ENCODE peak calls at places on chromosome 16, in ten cellular contexts. One of them, this sample, is unnamed.

GRCh38 chr16:75550211-75550662 is 5.8 kb downstream of the TMEM231 start:
- DNase-seq in adrenal gland: peak; percentile 22
- DNase-seq in astrocyte: peak; percentile 47
- DNase-seq in heart left ventricle: peak; percentile 71
- DNase-seq in MM.1S: peak; percentile 39
- DNase-seq in fibroblast of lung: peak; percentile 55
- DNase-seq in OCI-LY7: peak; percentile 54
- DNase-seq in testis: peak; percentile 59
- DNase-seq in lung: peak; percentile 34
- DNase-seq in suprapubic skin: no peak
- DNase-seq in this sample: peak; percentile 63

GRCh38 chr16:65524997-65525396 is 403.1 kb upstream of the CDH11 start:
- DNase-seq in adrenal gland: no peak
- DNase-seq in astrocyte: peak; percentile 100
- DNase-seq in heart left ventricle: peak; percentile 61
- DNase-seq in MM.1S: no peak
- DNase-seq in fibroblast of lung: peak; percentile 100
- DNase-seq in OCI-LY7: no peak
- DNase-seq in testis: peak; percentile 25
- DNase-seq in lung: no peak
- DNase-seq in suprapubic skin: no peak
- DNase-seq in this sample: peak; percentile 98

GRCh38 chr16:29308644-29309546 is 97.6 kb downstream of the NPIPB11 start:
- DNase-seq in adrenal gland: no peak
- DNase-seq in astrocyte: no peak
- DNase-seq in heart left ventricle: no peak
- DNase-seq in MM.1S: no peak
- DNase-seq in fibroblast of lung: no peak
- DNase-seq in OCI-LY7: no peak
- DNase-seq in testis: no peak
- DNase-seq in lung: no peak
- DNase-seq in suprapubic skin: no peak
- DNase-seq in this sample: no peak

GRCh38 chr16:52547001-52547833 is at the start of gene TOX3:
- DNase-seq in adrenal gland: no peak
- DNase-seq in astrocyte: no peak
- DNase-seq in heart left ventricle: no peak
- DNase-seq in MM.1S: no peak
- DNase-seq in fibroblast of lung: no peak
- DNase-seq in OCI-LY7: no peak
- DNase-seq in testis: no peak
- DNase-seq in lung: no peak
- DNase-seq in suprapubic skin: no peak
- DNase-seq in this sample: no peak

GRCh38 chr16:5502944-5503343 is 405.3 kb upstream of the EEF2KMT start:
- DNase-seq in adrenal gland: no peak
- DNase-seq in astrocyte: no peak
- DNase-seq in heart left ventricle: no peak
- DNase-seq in MM.1S: no peak
- DNase-seq in fibroblast of lung: no peak
- DNase-seq in OCI-LY7: no peak
- DNase-seq in testis: no peak
- DNase-seq in lung: no peak
- DNase-seq in suprapubic skin: no peak
- DNase-seq in this sample: no peak

GRCh38 chr16:872436-873242 is 72.1 kb upstream of the GNG13 start:
- DNase-seq in adrenal gland: no peak
- DNase-seq in astrocyte: no peak
- DNase-seq in heart left ventricle: peak; percentile 15
- DNase-seq in MM.1S: no peak
- DNase-seq in fibroblast of lung: no peak
- DNase-seq in OCI-LY7: no peak
- DNase-seq in testis: no peak
- DNase-seq in lung: no peak
- DNase-seq in suprapubic skin: no peak
- DNase-seq in this sample: no peak

GRCh38 chr16:67006930-67007658 is 18.7 kb downstream of the CES4A start:
- DNase-seq in adrenal gland: no peak
- DNase-seq in astrocyte: no peak
- DNase-seq in heart left ventricle: no peak
- DNase-seq in MM.1S: no peak
- DNase-seq in fibroblast of lung: peak; percentile 28
- DNase-seq in OCI-LY7: no peak
- DNase-seq in testis: no peak
- DNase-seq in lung: no peak
- DNase-seq in suprapubic skin: no peak
- DNase-seq in this sample: peak; percentile 10

GRCh38 chr16:77660311-77660710 is 62.0 kb upstream of the NUDT7 start:
- DNase-seq in adrenal gland: no peak
- DNase-seq in astrocyte: peak; percentile 41
- DNase-seq in heart left ventricle: no peak
- DNase-seq in MM.1S: no peak
- DNase-seq in fibroblast of lung: peak; percentile 52
- DNase-seq in OCI-LY7: no peak
- DNase-seq in testis: no peak
- DNase-seq in lung: no peak
- DNase-seq in suprapubic skin: no peak
- DNase-seq in this sample: peak; percentile 40

GRCh38 chr16:22267764-22268163 is 29.4 kb upstream of the POLR3E start:
- DNase-seq in adrenal gland: no peak
- DNase-seq in astrocyte: no peak
- DNase-seq in heart left ventricle: no peak
- DNase-seq in MM.1S: no peak
- DNase-seq in fibroblast of lung: no peak
- DNase-seq in OCI-LY7: no peak
- DNase-seq in testis: no peak
- DNase-seq in lung: no peak
- DNase-seq in suprapubic skin: no peak
- DNase-seq in this sample: no peak

GRCh38 chr16:67283826-67284555 is 4.7 kb downstream of the PLEKHG4 start:
- DNase-seq in adrenal gland: no peak
- DNase-seq in astrocyte: no peak
- DNase-seq in heart left ventricle: no peak
- DNase-seq in MM.1S: no peak
- DNase-seq in fibroblast of lung: no peak
- DNase-seq in OCI-LY7: no peak
- DNase-seq in testis: no peak
- DNase-seq in lung: no peak
- DNase-seq in suprapubic skin: no peak
- DNase-seq in this sample: no peak

GRCh38 chr16:19291459-19291858 is 5.9 kb downstream of the CLEC19A start:
- DNase-seq in adrenal gland: peak; percentile 27
- DNase-seq in astrocyte: peak; percentile 4
- DNase-seq in heart left ventricle: no peak
- DNase-seq in MM.1S: no peak
- DNase-seq in fibroblast of lung: peak; percentile 11
- DNase-seq in OCI-LY7: no peak
- DNase-seq in testis: no peak
- DNase-seq in lung: no peak
- DNase-seq in suprapubic skin: no peak
- DNase-seq in this sample: no peak

GRCh38 chr16:83002351-83003334 is 375.9 kb downstream of the CDH13 start:
- DNase-seq in adrenal gland: peak; percentile 11
- DNase-seq in astrocyte: peak; percentile 56
- DNase-seq in heart left ventricle: no peak
- DNase-seq in MM.1S: no peak
- DNase-seq in fibroblast of lung: peak; percentile 65
- DNase-seq in OCI-LY7: no peak
- DNase-seq in testis: no peak
- DNase-seq in lung: no peak
- DNase-seq in suprapubic skin: no peak
- DNase-seq in this sample: no peak

GRCh38 chr16:31198207-31198882 is 4.2 kb downstream of the PYCARD start:
- DNase-seq in adrenal gland: no peak
- DNase-seq in astrocyte: no peak
- DNase-seq in heart left ventricle: no peak
- DNase-seq in MM.1S: no peak
- DNase-seq in fibroblast of lung: no peak
- DNase-seq in OCI-LY7: no peak
- DNase-seq in testis: no peak
- DNase-seq in lung: no peak
- DNase-seq in suprapubic skin: no peak
- DNase-seq in this sample: no peak

GRCh38 chr16:54934536-54935410 is 4.1 kb downstream of the IRX5 start:
- DNase-seq in adrenal gland: no peak
- DNase-seq in astrocyte: peak; percentile 46
- DNase-seq in heart left ventricle: peak; percentile 35
- DNase-seq in MM.1S: no peak
- DNase-seq in fibroblast of lung: peak; percentile 62
- DNase-seq in OCI-LY7: no peak
- DNase-seq in testis: no peak
- DNase-seq in lung: peak; percentile 66
- DNase-seq in suprapubic skin: no peak
- DNase-seq in this sample: no peak

GRCh38 chr16:73616186-73616585 is 568.3 kb upstream of the ZFHX3 start:
- DNase-seq in adrenal gland: no peak
- DNase-seq in astrocyte: no peak
- DNase-seq in heart left ventricle: no peak
- DNase-seq in MM.1S: peak; percentile 22
- DNase-seq in fibroblast of lung: no peak
- DNase-seq in OCI-LY7: peak; percentile 6
- DNase-seq in testis: peak; percentile 22
- DNase-seq in lung: no peak
- DNase-seq in suprapubic skin: no peak
- DNase-seq in this sample: no peak

GRCh38 chr16:84348386-84348785 is 20.0 kb upstream of the ATP2C2 start:
- DNase-seq in adrenal gland: peak; percentile 36
- DNase-seq in astrocyte: no peak
- DNase-seq in heart left ventricle: no peak
- DNase-seq in MM.1S: no peak
- DNase-seq in fibroblast of lung: no peak
- DNase-seq in OCI-LY7: no peak
- DNase-seq in testis: peak; percentile 80
- DNase-seq in lung: no peak
- DNase-seq in suprapubic skin: no peak
- DNase-seq in this sample: no peak

GRCh38 chr16:46899443-46900143 is 15.4 kb downstream of the GPT2 start:
- DNase-seq in adrenal gland: no peak
- DNase-seq in astrocyte: no peak
- DNase-seq in heart left ventricle: no peak
- DNase-seq in MM.1S: no peak
- DNase-seq in fibroblast of lung: no peak
- DNase-seq in OCI-LY7: no peak
- DNase-seq in testis: no peak
- DNase-seq in lung: no peak
- DNase-seq in suprapubic skin: no peak
- DNase-seq in this sample: peak; percentile 19

GRCh38 chr16:79347176-79347715 is 253.3 kb downstream of the MAF start:
- DNase-seq in adrenal gland: no peak
- DNase-seq in astrocyte: no peak
- DNase-seq in heart left ventricle: no peak
- DNase-seq in MM.1S: no peak
- DNase-seq in fibroblast of lung: no peak
- DNase-seq in OCI-LY7: no peak
- DNase-seq in testis: no peak
- DNase-seq in lung: no peak
- DNase-seq in suprapubic skin: no peak
- DNase-seq in this sample: no peak

DNA sequence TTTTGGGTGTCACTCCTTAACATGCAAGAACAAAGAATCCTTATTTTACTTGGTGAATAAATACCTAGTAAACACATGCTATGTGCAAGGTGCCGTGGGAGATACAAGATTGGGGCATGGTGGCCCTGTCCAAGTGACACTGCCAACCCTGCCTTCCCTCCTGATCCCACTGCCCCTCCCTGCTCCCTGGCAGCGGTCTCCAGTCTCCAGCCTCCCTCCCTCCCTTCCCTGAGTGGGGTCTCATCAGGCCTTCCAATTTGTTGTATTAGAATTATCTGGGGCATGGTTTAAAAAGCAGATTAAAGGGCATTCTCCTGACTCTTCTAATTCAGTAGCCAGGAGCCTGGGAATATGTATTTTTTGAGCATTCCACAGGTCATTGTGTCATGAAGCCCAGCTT is 12.5 kb upstream of the TMED6 start:
- DNase-seq in adrenal gland: no peak
- DNase-seq in astrocyte: no peak
- DNase-seq in heart left ventricle: no peak
- DNase-seq in MM.1S: no peak
- DNase-seq in fibroblast of lung: no peak
- DNase-seq in OCI-LY7: no peak
- DNase-seq in testis: no peak
- DNase-seq in lung: no peak
- DNase-seq in suprapubic skin: no peak
- DNase-seq in this sample: no peak
- H3K36me3 ChIP-seq in adrenal gland: no peaks in the 10 kb centered on the region
- H3K36me3 ChIP-seq in astrocyte: peaks cover 39% of the 10 kb centered on the region
- H3K36me3 ChIP-seq in heart left ventricle: no peaks in the 10 kb centered on the region
- H3K36me3 ChIP-seq in MM.1S: peaks cover 3% of the 10 kb centered on the region
- H3K36me3 ChIP-seq in fibroblast of lung: peaks cover 14% of the 10 kb centered on the region
- H3K36me3 ChIP-seq in OCI-LY7: peaks cover 92% of the 10 kb centered on the region
- H3K36me3 ChIP-seq in testis: no peaks in the 10 kb centered on the region
- H3K36me3 ChIP-seq in lung: peaks cover 39% of the 10 kb centered on the region
- H3K36me3 ChIP-seq in suprapubic skin: peaks cover 72% of the 10 kb centered on the region
- H3K36me3 ChIP-seq in this sample: peaks cover 39% of the 10 kb centered on the region

GRCh38 chr16:25177512-25177830 is 39.3 kb upstream of the AQP8 start:
- DNase-seq in adrenal gland: no peak
- DNase-seq in astrocyte: no peak
- DNase-seq in heart left ventricle: no peak
- DNase-seq in MM.1S: no peak
- DNase-seq in fibroblast of lung: no peak
- DNase-seq in OCI-LY7: no peak
- DNase-seq in testis: no peak
- DNase-seq in lung: no peak
- DNase-seq in suprapubic skin: no peak
- DNase-seq in this sample: no peak
- TF ChIP-seq CTCF in adrenal gland: no peak
- TF ChIP-seq CTCF in astrocyte: no peak
- TF ChIP-seq CTCF in heart left ventricle: no peak
- TF ChIP-seq CTCF in MM.1S: no peak
- TF ChIP-seq CTCF in fibroblast of lung: no peak
- TF ChIP-seq CTCF in OCI-LY7: no peak
- TF ChIP-seq CTCF in testis: no peak
- TF ChIP-seq CTCF in lung: no peak
- TF ChIP-seq CTCF in suprapubic skin: no peak
- TF ChIP-seq CTCF in this sample: no peak

GRCh38 chr16:68823401-68823800 is 19.9 kb upstream of the TANGO6 start:
- DNase-seq in adrenal gland: no peak
- DNase-seq in astrocyte: peak; percentile 93
- DNase-seq in heart left ventricle: no peak
- DNase-seq in MM.1S: no peak
- DNase-seq in fibroblast of lung: peak; percentile 96
- DNase-seq in OCI-LY7: no peak
- DNase-seq in testis: no peak
- DNase-seq in lung: no peak
- DNase-seq in suprapubic skin: no peak
- DNase-seq in this sample: peak; percentile 86
- H3K36me3 ChIP-seq in adrenal gland: no peaks in the 10 kb centered on the region
- H3K36me3 ChIP-seq in astrocyte: no peaks in the 10 kb centered on the region
- H3K36me3 ChIP-seq in heart left ventricle: no peaks in the 10 kb centered on the region
- H3K36me3 ChIP-seq in MM.1S: no peaks in the 10 kb centered on the region
- H3K36me3 ChIP-seq in fibroblast of lung: no peaks in the 10 kb centered on the region
- H3K36me3 ChIP-seq in OCI-LY7: no peaks in the 10 kb centered on the region
- H3K36me3 ChIP-seq in testis: no peaks in the 10 kb centered on the region
- H3K36me3 ChIP-seq in lung: peaks cover 1% of the 10 kb centered on the region
- H3K36me3 ChIP-seq in suprapubic skin: peaks cover 53% of the 10 kb centered on the region
- H3K36me3 ChIP-seq in this sample: no peaks in the 10 kb centered on the region

DNA sequence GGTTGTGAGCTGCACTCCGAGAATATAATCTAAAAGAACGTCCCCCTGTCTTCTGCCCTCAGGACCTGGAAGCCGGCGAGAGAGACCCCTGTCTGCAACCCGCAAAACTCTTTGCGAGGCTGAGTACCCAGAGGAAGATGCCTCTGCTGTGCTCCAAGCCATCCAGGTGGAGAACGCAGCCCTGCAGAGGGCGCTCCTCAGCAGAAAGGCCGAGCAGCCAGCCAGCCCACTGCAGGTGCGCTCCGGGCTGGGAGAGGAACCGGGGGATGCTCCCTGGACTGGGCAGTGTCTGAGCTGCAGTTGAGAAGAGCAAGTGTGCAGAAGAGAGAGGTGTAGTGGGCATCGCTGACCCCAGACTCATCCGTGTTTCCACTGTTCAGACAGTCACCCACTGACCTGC is 148.3 kb downstream of the KATNIP start:
- DNase-seq in adrenal gland: no peak
- DNase-seq in astrocyte: no peak
- DNase-seq in heart left ventricle: no peak
- DNase-seq in MM.1S: no peak
- DNase-seq in fibroblast of lung: no peak
- DNase-seq in OCI-LY7: no peak
- DNase-seq in testis: peak; percentile 57
- DNase-seq in lung: no peak
- DNase-seq in suprapubic skin: no peak
- DNase-seq in this sample: no peak
- TF ChIP-seq CTCF in adrenal gland: no peak
- TF ChIP-seq CTCF in astrocyte: no peak
- TF ChIP-seq CTCF in heart left ventricle: no peak
- TF ChIP-seq CTCF in MM.1S: peak; percentile 34
- TF ChIP-seq CTCF in fibroblast of lung: no peak
- TF ChIP-seq CTCF in OCI-LY7: peak; percentile 67
- TF ChIP-seq CTCF in testis: peak; percentile 17
- TF ChIP-seq CTCF in lung: no peak
- TF ChIP-seq CTCF in suprapubic skin: no peak
- TF ChIP-seq CTCF in this sample: peak; percentile 71